ENCODE peak calls at places on chromosomes 11 and 22, in six cellular contexts. One of them, this sample, is unnamed.

GRCh38 chr11:15818132-15818842 is 538.1 kb downstream of the SOX6 start:
- DNase-seq in A549: no peak
- DNase-seq in T-helper 9 cell: no peak
- DNase-seq in activated naive CD4-positive, alpha-beta T cell: no peak
- DNase-seq in activated T-cell treated with anti-CD3 and anti-CD28 coated beads for 4 hours: no peak
- DNase-seq in NCI-H345: no peak
- DNase-seq in this sample: no peak

GRCh38 chr11:44615041-44615513 is 49.6 kb downstream of the CD82 start:
- DNase-seq in A549: no peak
- DNase-seq in activated T-cell treated with anti-CD3 and anti-CD28 coated beads for 4 hours: no peak
- DNase-seq in NCI-H345: no peak
- DNase-seq in T-helper 9 cell: no peak
- DNase-seq in activated naive CD4-positive, alpha-beta T cell: no peak
- DNase-seq in this sample: no peak

GRCh38 chr11:60767388-60767811 is 10.7 kb downstream of the MS4A15 start:
- DNase-seq in T-helper 9 cell: no peak
- DNase-seq in activated naive CD4-positive, alpha-beta T cell: no peak
- DNase-seq in A549: peak; percentile 21
- DNase-seq in NCI-H345: no peak
- DNase-seq in activated T-cell treated with anti-CD3 and anti-CD28 coated beads for 4 hours: no peak
- DNase-seq in this sample: no peak

GRCh38 chr11:15059132-15059531 is 14.3 kb upstream of the CALCB start:
- DNase-seq in A549: no peak
- DNase-seq in T-helper 9 cell: no peak
- DNase-seq in activated naive CD4-positive, alpha-beta T cell: no peak
- DNase-seq in activated T-cell treated with anti-CD3 and anti-CD28 coated beads for 4 hours: no peak
- DNase-seq in NCI-H345: no peak
- DNase-seq in this sample: no peak

GRCh38 chr22:17781319-17782031 is 7.2 kb upstream of the BID start:
- DNase-seq in T-helper 9 cell: peak; percentile 31
- DNase-seq in activated naive CD4-positive, alpha-beta T cell: no peak
- DNase-seq in NCI-H345: peak; percentile 46
- DNase-seq in activated T-cell treated with anti-CD3 and anti-CD28 coated beads for 4 hours: peak; percentile 39
- DNase-seq in A549: peak; percentile 61
- DNase-seq in this sample: peak; percentile 68

GRCh38 chr11:96168623-96169022 is 174.4 kb downstream of the MAML2 start:
- DNase-seq in NCI-H345: no peak
- DNase-seq in T-helper 9 cell: no peak
- DNase-seq in activated naive CD4-positive, alpha-beta T cell: no peak
- DNase-seq in A549: peak; percentile 67
- DNase-seq in activated T-cell treated with anti-CD3 and anti-CD28 coated beads for 4 hours: no peak
- DNase-seq in this sample: no peak

GRCh38 chr22:43412808-43413785 is 1.3 kb downstream of the MPPED1 start:
- DNase-seq in NCI-H345: peak; percentile 45
- DNase-seq in activated naive CD4-positive, alpha-beta T cell: no peak
- DNase-seq in A549: no peak
- DNase-seq in activated T-cell treated with anti-CD3 and anti-CD28 coated beads for 4 hours: no peak
- DNase-seq in T-helper 9 cell: no peak
- DNase-seq in this sample: no peak

GRCh38 chr11:110434952-110435779 is 5.4 kb downstream of the FDX1 start:
- DNase-seq in activated T-cell treated with anti-CD3 and anti-CD28 coated beads for 4 hours: peak; percentile 11
- DNase-seq in T-helper 9 cell: peak; percentile 6
- DNase-seq in NCI-H345: no peak
- DNase-seq in activated naive CD4-positive, alpha-beta T cell: no peak
- DNase-seq in A549: peak; percentile 25
- DNase-seq in this sample: no peak

GRCh38 chr11:46176421-46176820 is 55.2 kb upstream of the PHF21A start:
- DNase-seq in NCI-H345: no peak
- DNase-seq in T-helper 9 cell: no peak
- DNase-seq in A549: no peak
- DNase-seq in activated naive CD4-positive, alpha-beta T cell: no peak
- DNase-seq in activated T-cell treated with anti-CD3 and anti-CD28 coated beads for 4 hours: no peak
- DNase-seq in this sample: no peak

GRCh38 chr11:69509381-69509780 is 27.9 kb downstream of the LINC01488 start:
- DNase-seq in T-helper 9 cell: no peak
- DNase-seq in activated T-cell treated with anti-CD3 and anti-CD28 coated beads for 4 hours: no peak
- DNase-seq in activated naive CD4-positive, alpha-beta T cell: no peak
- DNase-seq in NCI-H345: no peak
- DNase-seq in A549: no peak
- DNase-seq in this sample: no peak

GRCh38 chr11:59173964-59174663 is 2.2 kb downstream of the DTX4 start:
- DNase-seq in NCI-H345: no peak
- DNase-seq in A549: no peak
- DNase-seq in activated naive CD4-positive, alpha-beta T cell: no peak
- DNase-seq in activated T-cell treated with anti-CD3 and anti-CD28 coated beads for 4 hours: no peak
- DNase-seq in T-helper 9 cell: no peak
- DNase-seq in this sample: no peak

GRCh38 chr11:8298801-8299786 is 35.4 kb upstream of the LMO1 start:
- DNase-seq in activated naive CD4-positive, alpha-beta T cell: no peak
- DNase-seq in NCI-H345: no peak
- DNase-seq in activated T-cell treated with anti-CD3 and anti-CD28 coated beads for 4 hours: no peak
- DNase-seq in A549: no peak
- DNase-seq in T-helper 9 cell: no peak
- DNase-seq in this sample: no peak

GRCh38 chr11:129590030-129590752 is 214.5 kb downstream of the BARX2 start:
- DNase-seq in activated naive CD4-positive, alpha-beta T cell: no peak
- DNase-seq in T-helper 9 cell: no peak
- DNase-seq in activated T-cell treated with anti-CD3 and anti-CD28 coated beads for 4 hours: no peak
- DNase-seq in A549: no peak
- DNase-seq in NCI-H345: no peak
- DNase-seq in this sample: no peak

GRCh38 chr11:120105576-120105975 is 32.3 kb downstream of the TRIM29 start:
- DNase-seq in activated T-cell treated with anti-CD3 and anti-CD28 coated beads for 4 hours: no peak
- DNase-seq in NCI-H345: no peak
- DNase-seq in T-helper 9 cell: no peak
- DNase-seq in A549: no peak
- DNase-seq in activated naive CD4-positive, alpha-beta T cell: no peak
- DNase-seq in this sample: no peak

GRCh38 chr11:117449111-117449693 is 121.5 kb downstream of the CEP164 start:
- DNase-seq in T-helper 9 cell: no peak
- DNase-seq in NCI-H345: no peak
- DNase-seq in A549: no peak
- DNase-seq in activated T-cell treated with anti-CD3 and anti-CD28 coated beads for 4 hours: no peak
- DNase-seq in activated naive CD4-positive, alpha-beta T cell: no peak
- DNase-seq in this sample: no peak

GRCh38 chr11:134266841-134267251 is 9.3 kb upstream of the GLB1L3 start:
- DNase-seq in A549: no peak
- DNase-seq in activated naive CD4-positive, alpha-beta T cell: no peak
- DNase-seq in NCI-H345: no peak
- DNase-seq in activated T-cell treated with anti-CD3 and anti-CD28 coated beads for 4 hours: no peak
- DNase-seq in T-helper 9 cell: no peak
- DNase-seq in this sample: no peak

GRCh38 chr11:71114124-71114851 is 138.1 kb downstream of the SHANK2 start:
- DNase-seq in NCI-H345: no peak
- DNase-seq in T-helper 9 cell: no peak
- DNase-seq in activated naive CD4-positive, alpha-beta T cell: no peak
- DNase-seq in A549: no peak
- DNase-seq in activated T-cell treated with anti-CD3 and anti-CD28 coated beads for 4 hours: no peak
- DNase-seq in this sample: no peak

GRCh38 chr22:48957987-48958321 is 869.7 kb downstream of the BRD1 start:
- DNase-seq in activated T-cell treated with anti-CD3 and anti-CD28 coated beads for 4 hours: no peak
- DNase-seq in NCI-H345: no peak
- DNase-seq in T-helper 9 cell: no peak
- DNase-seq in A549: no peak
- DNase-seq in activated naive CD4-positive, alpha-beta T cell: no peak
- DNase-seq in this sample: no peak

GRCh38 chr22:21753374-21754111 is 17.9 kb upstream of the YPEL1 start:
- DNase-seq in A549: no peak
- DNase-seq in NCI-H345: no peak
- DNase-seq in activated naive CD4-positive, alpha-beta T cell: no peak
- DNase-seq in activated T-cell treated with anti-CD3 and anti-CD28 coated beads for 4 hours: no peak
- DNase-seq in T-helper 9 cell: no peak
- DNase-seq in this sample: no peak

GRCh38 chr11:19664896-19665548 is 47.6 kb upstream of the NAV2 start:
- DNase-seq in T-helper 9 cell: no peak
- DNase-seq in activated naive CD4-positive, alpha-beta T cell: no peak
- DNase-seq in NCI-H345: no peak
- DNase-seq in A549: no peak
- DNase-seq in activated T-cell treated with anti-CD3 and anti-CD28 coated beads for 4 hours: no peak
- DNase-seq in this sample: no peak

GRCh38 chr11:17699157-17700114 is 19.9 kb upstream of the MYOD1 start:
- DNase-seq in NCI-H345: no peak
- DNase-seq in activated T-cell treated with anti-CD3 and anti-CD28 coated beads for 4 hours: no peak
- DNase-seq in A549: no peak
- DNase-seq in activated naive CD4-positive, alpha-beta T cell: no peak
- DNase-seq in T-helper 9 cell: no peak
- DNase-seq in this sample: no peak

GRCh38 chr11:64643927-64644326 is 52.9 kb downstream of the SLC22A12 start:
- DNase-seq in T-helper 9 cell: no peak
- DNase-seq in A549: no peak
- DNase-seq in activated naive CD4-positive, alpha-beta T cell: no peak
- DNase-seq in NCI-H345: no peak
- DNase-seq in activated T-cell treated with anti-CD3 and anti-CD28 coated beads for 4 hours: no peak
- DNase-seq in this sample: no peak

GRCh38 chr22:29765905-29766631 is 739 bp downstream of the ZMAT5 start:
- DNase-seq in activated naive CD4-positive, alpha-beta T cell: no peak
- DNase-seq in NCI-H345: peak; percentile 12
- DNase-seq in T-helper 9 cell: peak; percentile 7
- DNase-seq in activated T-cell treated with anti-CD3 and anti-CD28 coated beads for 4 hours: peak; percentile 10
- DNase-seq in A549: no peak
- DNase-seq in this sample: peak; percentile 52

GRCh38 chr11:10568486-10568941 is at the start of gene LYVE1:
- DNase-seq in activated naive CD4-positive, alpha-beta T cell: no peak
- DNase-seq in A549: no peak
- DNase-seq in activated T-cell treated with anti-CD3 and anti-CD28 coated beads for 4 hours: no peak
- DNase-seq in T-helper 9 cell: no peak
- DNase-seq in NCI-H345: no peak
- DNase-seq in this sample: no peak

GRCh38 chr11:7584910-7585309 is 71.1 kb downstream of the PPFIBP2 start:
- DNase-seq in activated naive CD4-positive, alpha-beta T cell: no peak
- DNase-seq in A549: no peak
- DNase-seq in NCI-H345: no peak
- DNase-seq in T-helper 9 cell: no peak
- DNase-seq in activated T-cell treated with anti-CD3 and anti-CD28 coated beads for 4 hours: no peak
- DNase-seq in this sample: no peak

GRCh38 chr11:15993360-15993759 is 363.0 kb downstream of the SOX6 start:
- DNase-seq in activated T-cell treated with anti-CD3 and anti-CD28 coated beads for 4 hours: no peak
- DNase-seq in NCI-H345: no peak
- DNase-seq in A549: no peak
- DNase-seq in activated naive CD4-positive, alpha-beta T cell: no peak
- DNase-seq in T-helper 9 cell: no peak
- DNase-seq in this sample: no peak